ENCODE peak calls at places on chromosome 22, in eight cellular contexts. One of them, this sample, is unnamed.

GRCh38 chr22:20549232-20549841 is 41.9 kb downstream of the MED15 start:
- DNase-seq in tibial nerve: no peak
- DNase-seq in mucosa of descending colon: peak
- DNase-seq in A549: no peak
- DNase-seq in stomach: no peak
- DNase-seq in Calu3: no peak
- DNase-seq in HFFc6: no peak
- DNase-seq in CD4-positive, alpha-beta T cell: peak
- DNase-seq in this sample: no peak

GRCh38 chr22:32617271-32617670 is 142.7 kb downstream of the FBXO7 start:
- DNase-seq in tibial nerve: no peak
- DNase-seq in mucosa of descending colon: no peak
- DNase-seq in A549: no peak
- DNase-seq in stomach: no peak
- DNase-seq in Calu3: no peak
- DNase-seq in HFFc6: peak
- DNase-seq in CD4-positive, alpha-beta T cell: no peak
- DNase-seq in this sample: no peak

GRCh38 chr22:23622634-23623033 is 9.5 kb downstream of the DRICH1 start:
- DNase-seq in tibial nerve: no peak
- DNase-seq in mucosa of descending colon: no peak
- DNase-seq in A549: no peak
- DNase-seq in stomach: no peak
- DNase-seq in Calu3: no peak
- DNase-seq in HFFc6: no peak
- DNase-seq in CD4-positive, alpha-beta T cell: no peak
- DNase-seq in this sample: no peak

GRCh38 chr22:49725516-49725915 is 102.2 kb downstream of the BRD1 start:
- DNase-seq in tibial nerve: no peak
- DNase-seq in mucosa of descending colon: no peak
- DNase-seq in A549: no peak
- DNase-seq in stomach: no peak
- DNase-seq in Calu3: no peak
- DNase-seq in HFFc6: no peak
- DNase-seq in CD4-positive, alpha-beta T cell: no peak
- DNase-seq in this sample: no peak

GRCh38 chr22:49638788-49639187 is 188.9 kb downstream of the BRD1 start:
- DNase-seq in tibial nerve: no peak
- DNase-seq in mucosa of descending colon: no peak
- DNase-seq in A549: no peak
- DNase-seq in stomach: no peak
- DNase-seq in Calu3: peak
- DNase-seq in HFFc6: no peak
- DNase-seq in CD4-positive, alpha-beta T cell: no peak
- DNase-seq in this sample: no peak

GRCh38 chr22:45320326-45320976 is 10.7 kb downstream of the FAM118A start:
- DNase-seq in tibial nerve: no peak
- DNase-seq in mucosa of descending colon: no peak
- DNase-seq in A549: no peak
- DNase-seq in stomach: no peak
- DNase-seq in Calu3: no peak
- DNase-seq in HFFc6: no peak
- DNase-seq in CD4-positive, alpha-beta T cell: no peak
- DNase-seq in this sample: no peak

GRCh38 chr22:45537734-45538181 is 35.1 kb downstream of the FBLN1 start:
- DNase-seq in tibial nerve: no peak
- DNase-seq in mucosa of descending colon: peak
- DNase-seq in A549: no peak
- DNase-seq in stomach: peak
- DNase-seq in Calu3: no peak
- DNase-seq in HFFc6: peak
- DNase-seq in CD4-positive, alpha-beta T cell: no peak
- DNase-seq in this sample: no peak

GRCh38 chr22:16601437-16602223 is 9.0 kb upstream of the CCT8L2 start:
- DNase-seq in tibial nerve: no peak
- DNase-seq in mucosa of descending colon: no peak
- DNase-seq in A549: no peak
- DNase-seq in stomach: no peak
- DNase-seq in Calu3: no peak
- DNase-seq in HFFc6: no peak
- DNase-seq in CD4-positive, alpha-beta T cell: no peak
- DNase-seq in this sample: no peak

GRCh38 chr22:41596776-41597634 is 7.4 kb upstream of the PMM1 start:
- DNase-seq in tibial nerve: no peak
- DNase-seq in mucosa of descending colon: peak
- DNase-seq in A549: peak
- DNase-seq in stomach: peak
- DNase-seq in Calu3: peak
- DNase-seq in HFFc6: peak
- DNase-seq in CD4-positive, alpha-beta T cell: peak
- DNase-seq in this sample: no peak

GRCh38 chr22:27749597-27750225 is 51.8 kb downstream of the MN1 start:
- DNase-seq in tibial nerve: no peak
- DNase-seq in mucosa of descending colon: no peak
- DNase-seq in A549: no peak
- DNase-seq in stomach: no peak
- DNase-seq in Calu3: no peak
- DNase-seq in HFFc6: no peak
- DNase-seq in CD4-positive, alpha-beta T cell: no peak
- DNase-seq in this sample: no peak

GRCh38 chr22:45101828-45102227 is 61.9 kb upstream of the NUP50 start:
- DNase-seq in tibial nerve: no peak
- DNase-seq in mucosa of descending colon: no peak
- DNase-seq in A549: peak
- DNase-seq in stomach: peak
- DNase-seq in Calu3: peak
- DNase-seq in HFFc6: peak
- DNase-seq in CD4-positive, alpha-beta T cell: no peak
- DNase-seq in this sample: peak

GRCh38 chr22:23910496-23911190 is 16.5 kb downstream of the MIF start:
- DNase-seq in tibial nerve: no peak
- DNase-seq in mucosa of descending colon: no peak
- DNase-seq in A549: no peak
- DNase-seq in stomach: no peak
- DNase-seq in Calu3: no peak
- DNase-seq in HFFc6: no peak
- DNase-seq in CD4-positive, alpha-beta T cell: no peak
- DNase-seq in this sample: no peak

GRCh38 chr22:18104566-18104965 is 6.0 kb upstream of the TUBA8 start:
- DNase-seq in tibial nerve: no peak
- DNase-seq in mucosa of descending colon: no peak
- DNase-seq in A549: no peak
- DNase-seq in stomach: no peak
- DNase-seq in Calu3: no peak
- DNase-seq in HFFc6: no peak
- DNase-seq in CD4-positive, alpha-beta T cell: no peak
- DNase-seq in this sample: no peak

GRCh38 chr22:33853200-33854097 is 66.8 kb downstream of the LARGE1 start:
- DNase-seq in tibial nerve: peak
- DNase-seq in mucosa of descending colon: peak
- DNase-seq in A549: peak
- DNase-seq in stomach: peak
- DNase-seq in Calu3: peak
- DNase-seq in HFFc6: peak
- DNase-seq in CD4-positive, alpha-beta T cell: no peak
- DNase-seq in this sample: peak

GRCh38 chr22:16915711-16916110 is 90.5 kb upstream of the XKR3 start:
- DNase-seq in tibial nerve: no peak
- DNase-seq in mucosa of descending colon: no peak
- DNase-seq in A549: no peak
- DNase-seq in stomach: no peak
- DNase-seq in Calu3: no peak
- DNase-seq in HFFc6: no peak
- DNase-seq in CD4-positive, alpha-beta T cell: no peak
- DNase-seq in this sample: no peak

GRCh38 chr22:17999851-18000250 is 24.5 kb downstream of the MICAL3 start:
- DNase-seq in tibial nerve: no peak
- DNase-seq in mucosa of descending colon: no peak
- DNase-seq in A549: no peak
- DNase-seq in stomach: no peak
- DNase-seq in Calu3: peak
- DNase-seq in HFFc6: no peak
- DNase-seq in CD4-positive, alpha-beta T cell: no peak
- DNase-seq in this sample: no peak

GRCh38 chr22:49965291-49966040 is 4.9 kb downstream of the PIM3 start:
- DNase-seq in tibial nerve: peak
- DNase-seq in mucosa of descending colon: peak
- DNase-seq in A549: no peak
- DNase-seq in stomach: peak
- DNase-seq in Calu3: no peak
- DNase-seq in HFFc6: no peak
- DNase-seq in CD4-positive, alpha-beta T cell: no peak
- DNase-seq in this sample: no peak

GRCh38 chr22:24516301-24516737 is 21.2 kb downstream of the UPB1 start:
- DNase-seq in tibial nerve: no peak
- DNase-seq in mucosa of descending colon: no peak
- DNase-seq in A549: peak
- DNase-seq in stomach: no peak
- DNase-seq in Calu3: no peak
- DNase-seq in HFFc6: peak
- DNase-seq in CD4-positive, alpha-beta T cell: no peak
- DNase-seq in this sample: peak

GRCh38 chr22:33248927-33249326 is 190.7 kb upstream of the SYN3 start:
- DNase-seq in tibial nerve: no peak
- DNase-seq in mucosa of descending colon: no peak
- DNase-seq in A549: no peak
- DNase-seq in stomach: no peak
- DNase-seq in Calu3: no peak
- DNase-seq in HFFc6: no peak
- DNase-seq in CD4-positive, alpha-beta T cell: no peak
- DNase-seq in this sample: no peak

GRCh38 chr22:41256898-41257260 is 16.1 kb upstream of the CHADL start:
- DNase-seq in tibial nerve: no peak
- DNase-seq in mucosa of descending colon: no peak
- DNase-seq in A549: no peak
- DNase-seq in stomach: no peak
- DNase-seq in Calu3: no peak
- DNase-seq in HFFc6: no peak
- DNase-seq in CD4-positive, alpha-beta T cell: no peak
- DNase-seq in this sample: no peak

GRCh38 chr22:25777870-25778269 is 35.9 kb downstream of the MYO18B start:
- DNase-seq in tibial nerve: no peak
- DNase-seq in mucosa of descending colon: no peak
- DNase-seq in A549: peak
- DNase-seq in stomach: no peak
- DNase-seq in Calu3: peak
- DNase-seq in HFFc6: peak
- DNase-seq in CD4-positive, alpha-beta T cell: no peak
- DNase-seq in this sample: no peak
- TF ChIP-seq CTCF in tibial nerve: no peak
- TF ChIP-seq CTCF in mucosa of descending colon: no peak
- TF ChIP-seq CTCF in A549: peak
- TF ChIP-seq CTCF in stomach: no peak
- TF ChIP-seq CTCF in Calu3: peak
- TF ChIP-seq CTCF in HFFc6: peak
- TF ChIP-seq CTCF in CD4-positive, alpha-beta T cell: no peak
- TF ChIP-seq CTCF in this sample: peak

DNA sequence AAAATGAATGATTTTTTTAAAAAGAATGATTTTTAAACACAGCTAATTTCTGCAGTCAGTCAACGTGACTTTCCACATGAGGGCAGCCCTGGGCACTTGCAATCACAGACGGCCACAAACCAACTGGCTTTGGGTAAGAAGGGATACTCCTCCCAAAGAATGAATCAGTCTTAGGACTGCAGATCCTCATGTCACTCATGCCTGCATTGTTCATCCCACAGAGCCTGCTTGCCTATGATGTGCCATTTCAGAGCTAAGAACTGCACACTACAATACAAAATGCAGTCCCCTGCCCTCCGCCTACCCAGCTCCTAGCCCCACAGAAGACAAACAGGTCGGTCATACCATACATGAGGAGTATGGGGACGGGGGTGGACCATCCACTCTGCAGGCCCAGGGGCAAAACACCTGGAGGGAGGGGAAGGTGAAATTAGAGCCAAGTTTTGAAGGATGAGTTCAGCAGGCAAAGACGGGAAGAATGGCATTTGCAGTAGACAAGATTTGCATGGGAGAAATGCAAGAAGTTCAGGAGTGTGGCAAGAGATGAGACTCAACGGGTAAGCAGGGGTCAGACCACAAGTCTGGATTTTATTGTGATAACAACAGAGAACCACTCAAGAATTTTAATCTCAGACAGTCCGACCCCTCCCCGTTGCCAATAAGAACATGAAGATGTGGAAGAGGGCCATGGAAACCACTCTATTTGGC is 24.7 kb downstream of the PACSIN2 start:
- DNase-seq in tibial nerve: no peak
- DNase-seq in mucosa of descending colon: no peak
- DNase-seq in A549: peak
- DNase-seq in stomach: no peak
- DNase-seq in Calu3: peak
- DNase-seq in HFFc6: peak
- DNase-seq in CD4-positive, alpha-beta T cell: no peak
- DNase-seq in this sample: no peak
- TF ChIP-seq CTCF in tibial nerve: peak
- TF ChIP-seq CTCF in mucosa of descending colon: no peak
- TF ChIP-seq CTCF in A549: peak
- TF ChIP-seq CTCF in stomach: no peak
- TF ChIP-seq CTCF in Calu3: no peak
- TF ChIP-seq CTCF in HFFc6: peak
- TF ChIP-seq CTCF in CD4-positive, alpha-beta T cell: no peak
- TF ChIP-seq CTCF in this sample: peak

DNA sequence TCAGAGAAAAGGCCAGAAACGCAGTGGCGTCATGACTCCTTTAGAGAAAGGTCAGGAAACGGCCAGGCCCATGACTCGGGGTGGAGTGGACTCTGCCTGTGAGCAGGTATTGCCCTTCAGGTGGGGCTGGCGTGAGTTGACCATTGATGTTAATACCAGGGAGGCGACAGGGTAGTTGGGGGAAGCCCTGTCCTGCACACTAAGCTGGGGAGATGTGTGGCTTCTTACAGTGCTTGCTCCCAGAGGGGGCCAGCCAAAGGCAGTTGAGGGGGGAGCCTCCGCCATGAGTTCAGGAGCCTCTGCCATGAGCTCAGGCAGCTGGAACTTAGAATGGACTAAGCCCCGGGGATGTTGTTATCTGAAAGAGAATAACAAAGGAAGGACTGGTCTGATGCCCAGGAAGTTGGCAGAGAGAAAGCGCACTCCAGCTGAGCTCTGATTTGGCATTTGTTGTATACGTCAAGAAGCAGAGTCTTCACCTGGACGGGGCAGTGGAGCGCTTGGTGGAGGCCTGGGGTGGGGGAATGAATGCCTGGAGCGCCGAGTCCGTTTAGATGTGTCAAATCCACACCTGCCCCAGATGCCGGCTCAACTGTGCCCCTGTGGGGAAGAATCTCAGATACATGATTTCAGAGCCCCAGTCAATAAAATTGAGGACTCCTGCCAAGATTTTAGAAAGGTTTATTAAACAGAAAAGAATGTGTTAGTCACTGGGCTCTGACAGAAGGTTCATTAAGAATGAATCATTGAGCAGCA is 222.5 kb downstream of the TBC1D22A start:
- DNase-seq in tibial nerve: no peak
- DNase-seq in mucosa of descending colon: no peak
- DNase-seq in A549: no peak
- DNase-seq in stomach: no peak
- DNase-seq in Calu3: peak
- DNase-seq in HFFc6: peak
- DNase-seq in CD4-positive, alpha-beta T cell: no peak
- DNase-seq in this sample: no peak
- TF ChIP-seq CTCF in tibial nerve: no peak
- TF ChIP-seq CTCF in mucosa of descending colon: no peak
- TF ChIP-seq CTCF in A549: no peak
- TF ChIP-seq CTCF in stomach: no peak
- TF ChIP-seq CTCF in Calu3: no peak
- TF ChIP-seq CTCF in HFFc6: no peak
- TF ChIP-seq CTCF in CD4-positive, alpha-beta T cell: no peak
- TF ChIP-seq CTCF in this sample: no peak

GRCh38 chr22:35337932-35338331 is 38.2 kb downstream of the TOM1 start:
- DNase-seq in tibial nerve: no peak
- DNase-seq in mucosa of descending colon: no peak
- DNase-seq in A549: no peak
- DNase-seq in stomach: no peak
- DNase-seq in Calu3: no peak
- DNase-seq in HFFc6: no peak
- DNase-seq in CD4-positive, alpha-beta T cell: no peak
- DNase-seq in this sample: no peak
- TF ChIP-seq CTCF in tibial nerve: no peak
- TF ChIP-seq CTCF in mucosa of descending colon: no peak
- TF ChIP-seq CTCF in A549: no peak
- TF ChIP-seq CTCF in stomach: no peak
- TF ChIP-seq CTCF in Calu3: no peak
- TF ChIP-seq CTCF in HFFc6: peak
- TF ChIP-seq CTCF in CD4-positive, alpha-beta T cell: no peak
- TF ChIP-seq CTCF in this sample: no peak